ENCODE peak calls at places on chromosomes 13 and 19, in eight cellular contexts. One of them, this sample, is unnamed.

GRCh38 chr19:31574251-31574973 is 225.2 kb upstream of the TSHZ3 start:
- DNase-seq in mammary epithelial cell: no peak
- DNase-seq in NB4: no peak
- DNase-seq in bronchial epithelial cell: no peak
- DNase-seq in HFFc6: no peak
- DNase-seq in esophagus squamous epithelium: no peak
- DNase-seq in OCI-LY7: no peak
- DNase-seq in AG10803: no peak
- DNase-seq in this sample: no peak

GRCh38 chr13:91576590-91576989 is 178.2 kb downstream of the GPC5 start:
- DNase-seq in AG10803: no peak
- DNase-seq in HFFc6: no peak
- DNase-seq in OCI-LY7: peak; percentile 53
- DNase-seq in mammary epithelial cell: no peak
- DNase-seq in NB4: peak; percentile 26
- DNase-seq in esophagus squamous epithelium: no peak
- DNase-seq in bronchial epithelial cell: no peak
- DNase-seq in this sample: no peak

GRCh38 chr19:23033721-23034120 is 30.7 kb upstream of the ZNF728 start:
- DNase-seq in bronchial epithelial cell: no peak
- DNase-seq in NB4: no peak
- DNase-seq in esophagus squamous epithelium: no peak
- DNase-seq in HFFc6: no peak
- DNase-seq in mammary epithelial cell: no peak
- DNase-seq in AG10803: no peak
- DNase-seq in OCI-LY7: no peak
- DNase-seq in this sample: no peak

GRCh38 chr13:99471231-99472202 is 29.8 kb upstream of the TM9SF2 start:
- DNase-seq in HFFc6: peak; percentile 25
- DNase-seq in AG10803: peak; percentile 32
- DNase-seq in mammary epithelial cell: peak; percentile 32
- DNase-seq in NB4: no peak
- DNase-seq in bronchial epithelial cell: peak; percentile 76
- DNase-seq in esophagus squamous epithelium: no peak
- DNase-seq in OCI-LY7: no peak
- DNase-seq in this sample: no peak

GRCh38 chr19:23075031-23075733 is 41.6 kb upstream of the ZNF730 start:
- DNase-seq in HFFc6: no peak
- DNase-seq in OCI-LY7: peak; percentile 90
- DNase-seq in AG10803: peak; percentile 46
- DNase-seq in bronchial epithelial cell: peak; percentile 52
- DNase-seq in mammary epithelial cell: peak; percentile 67
- DNase-seq in NB4: peak; percentile 94
- DNase-seq in esophagus squamous epithelium: no peak
- DNase-seq in this sample: no peak

GRCh38 chr13:30622551-30622950 is 4.8 kb downstream of the USPL1 start:
- DNase-seq in OCI-LY7: no peak
- DNase-seq in mammary epithelial cell: no peak
- DNase-seq in HFFc6: no peak
- DNase-seq in esophagus squamous epithelium: no peak
- DNase-seq in bronchial epithelial cell: no peak
- DNase-seq in AG10803: no peak
- DNase-seq in NB4: no peak
- DNase-seq in this sample: no peak

GRCh38 chr13:67123165-67123564 is 107.0 kb downstream of the PCDH9 start:
- DNase-seq in bronchial epithelial cell: peak; percentile 15
- DNase-seq in mammary epithelial cell: no peak
- DNase-seq in esophagus squamous epithelium: no peak
- DNase-seq in AG10803: no peak
- DNase-seq in NB4: no peak
- DNase-seq in HFFc6: no peak
- DNase-seq in OCI-LY7: peak; percentile 31
- DNase-seq in this sample: no peak

GRCh38 chr13:111292710-111293485 is 27.5 kb upstream of the TEX29 start:
- DNase-seq in mammary epithelial cell: no peak
- DNase-seq in esophagus squamous epithelium: no peak
- DNase-seq in HFFc6: no peak
- DNase-seq in OCI-LY7: no peak
- DNase-seq in AG10803: no peak
- DNase-seq in NB4: no peak
- DNase-seq in bronchial epithelial cell: no peak
- DNase-seq in this sample: no peak

GRCh38 chr19:49157445-49158224 is at the start of gene TRPM4:
- DNase-seq in HFFc6: peak; percentile 64
- DNase-seq in NB4: peak; percentile 40
- DNase-seq in mammary epithelial cell: peak; percentile 82
- DNase-seq in OCI-LY7: no peak
- DNase-seq in bronchial epithelial cell: peak; percentile 72
- DNase-seq in esophagus squamous epithelium: no peak
- DNase-seq in AG10803: peak; percentile 67
- DNase-seq in this sample: no peak

GRCh38 chr19:43760941-43761340 is 6.2 kb upstream of the SMG9 start:
- DNase-seq in mammary epithelial cell: no peak
- DNase-seq in HFFc6: no peak
- DNase-seq in esophagus squamous epithelium: no peak
- DNase-seq in bronchial epithelial cell: no peak
- DNase-seq in NB4: no peak
- DNase-seq in OCI-LY7: no peak
- DNase-seq in AG10803: no peak
- DNase-seq in this sample: no peak

GRCh38 chr19:40803857-40804782 is 5.1 kb downstream of the EGLN2 start:
- DNase-seq in NB4: peak; percentile 34
- DNase-seq in esophagus squamous epithelium: peak; percentile 55
- DNase-seq in AG10803: no peak
- DNase-seq in HFFc6: no peak
- DNase-seq in mammary epithelial cell: no peak
- DNase-seq in OCI-LY7: peak; percentile 88
- DNase-seq in bronchial epithelial cell: no peak
- DNase-seq in this sample: no peak

GRCh38 chr19:15836345-15836594 is 20.8 kb upstream of the OR10H1 start:
- DNase-seq in OCI-LY7: peak; percentile 50
- DNase-seq in bronchial epithelial cell: no peak
- DNase-seq in AG10803: peak; percentile 25
- DNase-seq in mammary epithelial cell: no peak
- DNase-seq in HFFc6: no peak
- DNase-seq in esophagus squamous epithelium: no peak
- DNase-seq in NB4: no peak
- DNase-seq in this sample: no peak

DNA sequence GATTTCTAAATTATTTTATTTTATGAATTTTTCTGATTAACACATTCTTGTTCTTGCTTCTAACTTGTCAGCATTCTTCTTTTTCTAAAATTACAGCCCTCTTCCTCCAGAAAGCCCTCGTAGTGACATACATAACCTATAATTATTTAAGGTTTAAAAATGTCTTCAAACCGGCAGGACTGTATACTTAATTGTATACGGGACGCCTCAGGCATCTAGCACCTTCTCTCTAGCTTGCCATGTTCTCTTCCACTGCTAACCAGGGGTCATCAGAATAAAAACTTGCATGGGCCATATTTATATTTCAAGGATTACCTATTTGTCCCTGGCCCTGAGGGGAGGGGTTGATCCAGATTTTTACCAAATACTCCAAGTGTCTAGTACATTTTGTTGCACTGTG is 380.3 kb downstream of the MYO16 start:
- DNase-seq in bronchial epithelial cell: no peak
- DNase-seq in AG10803: no peak
- DNase-seq in esophagus squamous epithelium: no peak
- DNase-seq in HFFc6: no peak
- DNase-seq in OCI-LY7: no peak
- DNase-seq in mammary epithelial cell: no peak
- DNase-seq in NB4: no peak
- DNase-seq in this sample: no peak
- TF ChIP-seq CTCF in bronchial epithelial cell: no peak
- TF ChIP-seq CTCF in AG10803: no peak
- TF ChIP-seq CTCF in esophagus squamous epithelium: no peak
- TF ChIP-seq CTCF in HFFc6: no peak
- TF ChIP-seq CTCF in OCI-LY7: no peak
- TF ChIP-seq CTCF in mammary epithelial cell: no peak
- TF ChIP-seq CTCF in NB4: no peak
- TF ChIP-seq CTCF in this sample: no peak

GRCh38 chr13:89695343-89696257 is 1651.9 kb upstream of the MIR17HG start:
- DNase-seq in HFFc6: no peak
- DNase-seq in bronchial epithelial cell: peak; percentile 52
- DNase-seq in NB4: peak; percentile 49
- DNase-seq in esophagus squamous epithelium: no peak
- DNase-seq in mammary epithelial cell: peak; percentile 44
- DNase-seq in OCI-LY7: peak; percentile 39
- DNase-seq in AG10803: peak; percentile 8
- DNase-seq in this sample: no peak
- TF ChIP-seq CTCF in HFFc6: peak; percentile 60
- TF ChIP-seq CTCF in bronchial epithelial cell: peak; percentile 76
- TF ChIP-seq CTCF in NB4: peak; percentile 72
- TF ChIP-seq CTCF in esophagus squamous epithelium: peak; percentile 50
- TF ChIP-seq CTCF in mammary epithelial cell: peak; percentile 88
- TF ChIP-seq CTCF in OCI-LY7: peak; percentile 96
- TF ChIP-seq CTCF in AG10803: peak; percentile 61
- TF ChIP-seq CTCF in this sample: no peak

GRCh38 chr13:57857945-57858344 is 226.4 kb downstream of the PCDH17 start:
- DNase-seq in NB4: no peak
- DNase-seq in OCI-LY7: no peak
- DNase-seq in esophagus squamous epithelium: no peak
- DNase-seq in AG10803: no peak
- DNase-seq in HFFc6: no peak
- DNase-seq in bronchial epithelial cell: no peak
- DNase-seq in mammary epithelial cell: no peak
- DNase-seq in this sample: no peak
- TF ChIP-seq CTCF in NB4: no peak
- TF ChIP-seq CTCF in OCI-LY7: no peak
- TF ChIP-seq CTCF in esophagus squamous epithelium: no peak
- TF ChIP-seq CTCF in AG10803: no peak
- TF ChIP-seq CTCF in HFFc6: no peak
- TF ChIP-seq CTCF in bronchial epithelial cell: no peak
- TF ChIP-seq CTCF in mammary epithelial cell: no peak
- TF ChIP-seq CTCF in this sample: no peak

GRCh38 chr19:11291991-11292390 is 4.0 kb upstream of the TSPAN16 start:
- DNase-seq in mammary epithelial cell: no peak
- DNase-seq in NB4: no peak
- DNase-seq in OCI-LY7: no peak
- DNase-seq in AG10803: no peak
- DNase-seq in bronchial epithelial cell: no peak
- DNase-seq in esophagus squamous epithelium: no peak
- DNase-seq in HFFc6: no peak
- DNase-seq in this sample: peak; percentile 56

GRCh38 chr19:11293468-11294389 is 2.2 kb upstream of the TSPAN16 start:
- DNase-seq in bronchial epithelial cell: peak; percentile 90
- DNase-seq in OCI-LY7: peak; percentile 79
- DNase-seq in HFFc6: peak; percentile 88
- DNase-seq in NB4: peak; percentile 99
- DNase-seq in esophagus squamous epithelium: peak; percentile 19
- DNase-seq in AG10803: peak; percentile 94
- DNase-seq in mammary epithelial cell: peak; percentile 93
- DNase-seq in this sample: peak; percentile 97

GRCh38 chr19:11295180-11295579 is 780 bp upstream of the TSPAN16 start:
- DNase-seq in mammary epithelial cell: no peak
- DNase-seq in OCI-LY7: no peak
- DNase-seq in NB4: no peak
- DNase-seq in bronchial epithelial cell: no peak
- DNase-seq in AG10803: no peak
- DNase-seq in esophagus squamous epithelium: no peak
- DNase-seq in HFFc6: no peak
- DNase-seq in this sample: no peak

GRCh38 chr19:11296264-11296663 is 304 bp downstream of the TSPAN16 start:
- DNase-seq in esophagus squamous epithelium: no peak
- DNase-seq in NB4: peak; percentile 64
- DNase-seq in mammary epithelial cell: no peak
- DNase-seq in AG10803: peak; percentile 37
- DNase-seq in OCI-LY7: no peak
- DNase-seq in HFFc6: no peak
- DNase-seq in bronchial epithelial cell: no peak
- DNase-seq in this sample: no peak

DNA sequence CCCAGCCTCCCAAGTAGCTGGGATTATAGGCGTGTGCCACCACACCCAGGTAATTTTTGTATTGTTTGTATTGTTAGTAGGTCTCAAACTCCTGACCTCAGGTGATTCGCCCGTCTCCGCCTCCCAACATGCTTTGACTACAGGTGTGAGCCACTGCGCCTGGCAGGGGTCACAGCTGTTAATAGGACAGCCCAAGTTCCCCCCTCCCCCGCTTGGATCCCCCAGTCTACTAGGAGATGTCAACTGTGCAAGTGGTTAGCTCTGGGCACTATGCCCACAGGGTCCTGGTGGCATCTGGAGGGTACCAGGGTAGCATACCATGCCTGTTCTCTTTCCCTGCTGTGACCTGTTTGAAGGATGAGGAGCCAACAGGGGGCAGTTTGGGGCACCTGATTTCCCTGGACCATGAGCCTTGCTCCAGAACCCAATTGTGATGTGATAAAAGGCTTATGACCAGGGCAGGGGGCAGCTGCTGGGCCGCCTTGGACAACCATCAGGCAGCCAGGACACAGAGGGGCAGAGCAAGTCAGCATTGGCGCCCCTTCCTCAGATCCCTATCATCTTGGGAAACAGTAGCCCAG is at the start of gene TSPAN16:
- DNase-seq in bronchial epithelial cell: no peak
- DNase-seq in esophagus squamous epithelium: no peak
- DNase-seq in HFFc6: no peak
- DNase-seq in NB4: peak; percentile 35
- DNase-seq in mammary epithelial cell: no peak
- DNase-seq in OCI-LY7: no peak
- DNase-seq in AG10803: no peak
- DNase-seq in this sample: no peak
- TF ChIP-seq CTCF in bronchial epithelial cell: peak; percentile 3
- TF ChIP-seq CTCF in esophagus squamous epithelium: no peak
- TF ChIP-seq CTCF in HFFc6: peak; percentile 18
- TF ChIP-seq CTCF in NB4: peak; percentile 10
- TF ChIP-seq CTCF in mammary epithelial cell: peak; percentile 25
- TF ChIP-seq CTCF in OCI-LY7: peak; percentile 17
- TF ChIP-seq CTCF in AG10803: peak; percentile 15
- TF ChIP-seq CTCF in this sample: peak; percentile 6

DNA sequence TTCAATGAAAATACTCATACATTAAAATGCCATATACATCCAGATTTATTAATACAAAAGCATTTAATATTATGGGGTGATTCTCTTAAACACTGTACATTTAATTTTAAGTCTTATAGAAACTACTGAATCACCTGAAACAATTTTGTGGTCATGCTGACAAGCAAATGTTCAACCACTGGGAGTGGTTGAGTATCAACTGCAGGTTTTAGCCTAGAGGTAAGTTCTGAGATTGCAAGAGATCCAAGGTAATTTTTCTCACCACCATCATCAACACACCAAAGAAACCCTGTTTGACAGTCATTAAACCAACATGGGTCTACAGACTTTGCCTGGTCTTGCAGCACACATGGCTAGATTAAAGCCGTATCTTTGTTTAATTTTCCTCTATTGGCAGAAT is 196.3 kb downstream of the LHFPL6 start:
- DNase-seq in esophagus squamous epithelium: no peak
- DNase-seq in mammary epithelial cell: peak; percentile 92
- DNase-seq in OCI-LY7: peak; percentile 14
- DNase-seq in AG10803: no peak
- DNase-seq in NB4: no peak
- DNase-seq in HFFc6: no peak
- DNase-seq in bronchial epithelial cell: peak; percentile 66
- DNase-seq in this sample: no peak
- TF ChIP-seq CTCF in esophagus squamous epithelium: no peak
- TF ChIP-seq CTCF in mammary epithelial cell: peak; percentile 53
- TF ChIP-seq CTCF in OCI-LY7: peak; percentile 44
- TF ChIP-seq CTCF in AG10803: no peak
- TF ChIP-seq CTCF in NB4: no peak
- TF ChIP-seq CTCF in HFFc6: peak; percentile 25
- TF ChIP-seq CTCF in bronchial epithelial cell: peak; percentile 4
- TF ChIP-seq CTCF in this sample: no peak

This sample was measured in CD14-positive monocyte.